ENCODE peak calls at places on chromosomes 3 and 15, in six cellular contexts. O is neuronal stem cell, A is IMR-90, W is H9, N is H1, Z is mesenchymal stem cell. Q is an unnamed sample.

GRCh38 chr3:134093906-134094305 is 64.2 kb upstream of the SLCO2A1 start:
- DNase-seq in O (no peak), A (peak; percentile 46), W (no peak), N (no peak), Z (peak; percentile 54), Q (no peak)

GRCh38 chr15:50358805-50359204 is 3.8 kb upstream of the GABPB1 start:
- DNase-seq in O (no peak), A (peak; percentile 59), W (peak; percentile 36), N (no peak), Z (peak; percentile 67), Q (peak; percentile 83)

GRCh38 chr3:134761213-134761612 is 33.8 kb upstream of the EPHB1 start:
- DNase-seq in O (no peak), A (no peak), W (no peak), N (peak; percentile 29), Z (no peak), Q (no peak)

GRCh38 chr15:37792351-37792750 is 142.1 kb upstream of the TMCO5A start:
- DNase-seq in O (no peak), A (peak; percentile 21), W (no peak), N (no peak), Z (no peak), Q (no peak)

GRCh38 chr3:181755959-181756358 is 44.2 kb downstream of the SOX2 start:
- DNase-seq in O (no peak), A (no peak), W (no peak), N (no peak), Z (no peak), Q (no peak)

GRCh38 chr15:70236306-70237103 is 138.8 kb upstream of the TLE3 start:
- DNase-seq in O (no peak), A (peak; percentile 81), W (no peak), N (no peak), Z (peak; percentile 49), Q (no peak)

GRCh38 chr15:66743703-66744536 is 41.9 kb downstream of the SMAD6 start:
- DNase-seq in O (no peak), A (no peak), W (no peak), N (no peak), Z (peak; percentile 40), Q (no peak)

GRCh38 chr15:31264534-31265089 is 62.0 kb upstream of the KLF13 start:
- DNase-seq in O (no peak), A (no peak), W (no peak), N (no peak), Z (no peak), Q (no peak)

GRCh38 chr15:27271258-27271657 is 300.3 kb downstream of the GABRG3 start:
- DNase-seq in O (no peak), A (no peak), W (peak; percentile 54), N (peak; percentile 64), Z (no peak), Q (no peak)

GRCh38 chr3:35137612-35138011 is 501.7 kb upstream of the ARPP21 start:
- DNase-seq in O (no peak), A (no peak), W (no peak), N (no peak), Z (no peak), Q (no peak)

GRCh38 chr15:74314897-74315438 is 52.5 kb downstream of the CYP11A1 start:
- DNase-seq in O (no peak), A (no peak), W (no peak), N (no peak), Z (no peak), Q (no peak)

GRCh38 chr15:56806147-56806536 is 72.8 kb upstream of the ZNF280D start:
- DNase-seq in O (no peak), A (no peak), W (no peak), N (no peak), Z (no peak), Q (no peak)

GRCh38 chr3:50635066-50635465 is 18.1 kb downstream of the MAPKAPK3 start:
- DNase-seq in O (no peak), A (no peak), W (no peak), N (no peak), Z (no peak), Q (no peak)

GRCh38 chr3:14769531-14770325 is 49.0 kb upstream of the FGD5 start:
- DNase-seq in O (no peak), A (no peak), W (no peak), N (peak; percentile 35), Z (no peak), Q (no peak)

GRCh38 chr3:156433910-156434309 is 121.0 kb downstream of the SSR3 start:
- DNase-seq in O (no peak), A (peak; percentile 49), W (no peak), N (no peak), Z (peak; percentile 45), Q (no peak)

GRCh38 chr3:56894912-56895431 is 93.2 kb upstream of the ARHGEF3 start:
- DNase-seq in O (no peak), A (peak; percentile 55), W (no peak), N (no peak), Z (peak; percentile 20), Q (no peak)

GRCh38 chr15:89307046-89307587 is 27.5 kb downstream of the POLG start:
- DNase-seq in O (no peak), A (peak; percentile 66), W (no peak), N (no peak), Z (peak; percentile 45), Q (no peak)

GRCh38 chr3:53382106-53382505 is 34.8 kb upstream of the DCP1A start:
- DNase-seq in O (no peak), A (peak; percentile 13), W (no peak), N (no peak), Z (no peak), Q (no peak)

GRCh38 chr3:15439476-15439875 is 12.1 kb downstream of the EAF1 start:
- DNase-seq in O (no peak), A (peak; percentile 66), W (no peak), N (no peak), Z (peak; percentile 35), Q (no peak)

GRCh38 chr3:79598594-79598993 is 169.2 kb downstream of the ROBO1 start:
- DNase-seq in O (no peak), A (no peak), W (no peak), N (peak; percentile 44), Z (no peak), Q (no peak)

DNA sequence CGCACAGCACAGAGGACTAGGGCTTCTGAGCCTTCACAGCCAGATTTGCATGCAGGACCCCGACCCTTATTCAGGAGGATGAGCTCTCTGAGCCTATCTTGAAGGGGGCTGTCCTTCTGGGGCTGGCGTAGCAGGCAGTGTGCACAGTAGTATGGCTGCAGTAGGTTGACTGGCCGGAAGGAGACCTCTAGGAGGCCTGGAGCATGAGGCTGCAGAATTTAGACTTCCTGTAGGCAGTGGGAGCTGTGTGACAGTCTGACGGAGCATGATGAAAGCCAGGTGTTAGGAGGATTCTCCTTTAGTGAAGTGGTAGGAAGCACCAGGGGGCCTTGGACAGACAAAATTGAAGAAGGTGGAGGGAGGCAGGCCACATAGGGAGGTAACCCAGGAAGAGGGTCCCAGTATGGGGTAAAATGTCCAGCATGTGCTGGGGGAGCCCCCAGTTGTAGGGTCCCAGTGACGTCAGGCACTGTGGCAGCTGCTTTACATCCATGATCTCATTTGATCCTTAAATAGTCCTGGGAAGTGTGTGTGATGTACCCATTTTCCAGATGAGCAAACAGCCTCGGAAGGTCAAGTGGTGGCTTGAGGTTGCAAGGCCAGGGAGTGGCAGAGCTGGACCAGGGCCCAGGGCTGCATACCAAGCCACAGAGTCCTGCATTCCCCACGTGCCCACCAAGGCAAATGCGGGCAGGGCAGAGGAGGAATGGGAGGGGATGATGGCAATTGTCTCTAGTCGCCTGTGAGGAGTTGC is 36.1 kb downstream of the SPSB4 start:
- DNase-seq in O (no peak), A (no peak), W (no peak), N (no peak), Z (peak; percentile 48), Q (no peak)
- H3K4ac ChIP-seq in O (peak overlapping the region; percentile 2), A (no peak overlapping the region), W (no peak overlapping the region), N (peak overlapping the region; percentile 25), Z (no peak overlapping the region), Q (no peak overlapping the region)

GRCh38 chr15:99387769-99388168 is 136.5 kb downstream of the LRRC28 start:
- DNase-seq in O (no peak), A (no peak), W (no peak), N (no peak), Z (no peak), Q (no peak)
- H2BK15ac ChIP-seq in O (no peak overlapping the region), A (no peak overlapping the region), W (no peak overlapping the region), N (no peak overlapping the region), Z (no peak overlapping the region), Q (no peak overlapping the region)

GRCh38 chr3:12369598-12369997 is 80.7 kb downstream of the PPARG start:
- DNase-seq in O (no peak), A (no peak), W (no peak), N (no peak), Z (no peak), Q (no peak)
- H3K4ac ChIP-seq in O (no peak overlapping the region), A (peak overlapping the region; percentile 49), W (no peak overlapping the region), N (no peak overlapping the region), Z (no peak overlapping the region), Q (no peak overlapping the region)

GRCh38 chr3:194986208-194987043 is 284.5 kb downstream of the XXYLT1 start:
- DNase-seq in O (no peak), A (no peak), W (no peak), N (peak; percentile 37), Z (no peak), Q (no peak)
- H2BK15ac ChIP-seq in O (no peak overlapping the region), A (no peak overlapping the region), W (no peak overlapping the region), N (no peak overlapping the region), Z (no peak overlapping the region), Q (no peak overlapping the region)

GRCh38 chr15:90562669-90563068 is 32.9 kb downstream of the CRTC3 start:
- DNase-seq in O (no peak), A (no peak), W (no peak), N (no peak), Z (no peak), Q (no peak)

GRCh38 chr15:90565866-90566265 is 36.1 kb downstream of the CRTC3 start:
- DNase-seq in O (no peak), A (no peak), W (no peak), N (no peak), Z (no peak), Q (no peak)

GRCh38 chr15:90564109-90564508 is 34.4 kb downstream of the CRTC3 start:
- DNase-seq in O (no peak), A (no peak), W (no peak), N (no peak), Z (no peak), Q (no peak)

GRCh38 chr15:90561344-90562244 is 31.9 kb downstream of the CRTC3 start:
- DNase-seq in O (no peak), A (peak; percentile 81), W (no peak), N (no peak), Z (peak; percentile 37), Q (no peak)

GRCh38 chr15:90563460-90563859 is 33.7 kb downstream of the CRTC3 start:
- DNase-seq in O (no peak), A (no peak), W (no peak), N (no peak), Z (no peak), Q (no peak)
- H3K4ac ChIP-seq in O (no peak overlapping the region), A (no peak overlapping the region), W (no peak overlapping the region), N (no peak overlapping the region), Z (no peak overlapping the region), Q (no peak overlapping the region)

GRCh38 chr3:87196879-87197278 is 30.2 kb upstream of the CHMP2B start:
- DNase-seq in O (no peak), A (no peak), W (no peak), N (no peak), Z (no peak), Q (peak; percentile 36)

GRCh38 chr3:87186631-87187159 is 40.4 kb upstream of the CHMP2B start:
- DNase-seq in O (no peak), A (no peak), W (no peak), N (no peak), Z (no peak), Q (peak; percentile 6)

GRCh38 chr3:87191175-87191574 is 35.9 kb upstream of the CHMP2B start:
- DNase-seq in O (no peak), A (no peak), W (no peak), N (no peak), Z (no peak), Q (no peak)

GRCh38 chr3:87197531-87197930 is 29.6 kb upstream of the CHMP2B start:
- DNase-seq in O (no peak), A (no peak), W (no peak), N (no peak), Z (no peak), Q (no peak)

GRCh38 chr3:87191641-87192040 is 35.5 kb upstream of the CHMP2B start:
- DNase-seq in O (no peak), A (no peak), W (no peak), N (no peak), Z (no peak), Q (no peak)
- H2BK15ac ChIP-seq in O (no peak overlapping the region), A (no peak overlapping the region), W (no peak overlapping the region), N (no peak overlapping the region), Z (no peak overlapping the region), Q (no peak overlapping the region)

Q was measured in mesendoderm.